ENCODE peak calls at places on chromosomes 11 and 22, in eight cellular contexts. N, I, Y, K, H, D, L and R are unnamed samples.

GRCh38 chr11:36002196-36002595 is 58.3 kb downstream of the LDLRAD3 start:
- DNase-seq in L (no peak), Y (no peak), N (no peak), H (no peak), K (no peak), D (no peak), I (no peak), R (no peak)

GRCh38 chr22:20275836-20276235 is 7.7 kb upstream of the RTN4R start:
- DNase-seq in Y (no peak), D (no peak), I (no peak), L (no peak), H (no peak), N (no peak), K (no peak), R (no peak)

GRCh38 chr11:44530413-44531115 is 34.9 kb upstream of the CD82 start:
- DNase-seq in K (no peak), I (peak; percentile 55), H (no peak), N (no peak), D (no peak), Y (no peak), L (no peak), R (no peak)

GRCh38 chr22:48517039-48518030 is 1310.3 kb downstream of the BRD1 start:
- DNase-seq in D (no peak), L (no peak), H (no peak), N (no peak), Y (peak; percentile 39), K (no peak), I (no peak), R (no peak)

GRCh38 chr11:133943950-133944698 is 12.6 kb downstream of the IGSF9B start:
- DNase-seq in H (no peak), Y (no peak), K (no peak), L (no peak), N (no peak), I (no peak), D (no peak), R (no peak)

GRCh38 chr11:64870176-64870892 is 8.1 kb downstream of the EHD1 start:
- DNase-seq in N (no peak), Y (no peak), L (no peak), I (peak; percentile 74), H (no peak), K (no peak), D (peak; percentile 58), R (no peak)

GRCh38 chr22:48431014-48431413 is 1396.7 kb downstream of the BRD1 start:
- DNase-seq in D (no peak), N (no peak), K (no peak), I (no peak), L (no peak), H (no peak), Y (no peak), R (no peak)

GRCh38 chr11:129346916-129347315 is 28.7 kb upstream of the BARX2 start:
- DNase-seq in I (no peak), Y (no peak), H (no peak), K (no peak), D (no peak), L (no peak), N (no peak), R (no peak)

GRCh38 chr11:6646040-6646439 is 9.6 kb downstream of the DCHS1 start:
- DNase-seq in D (peak; percentile 72), N (no peak), H (no peak), K (no peak), I (peak; percentile 88), L (no peak), Y (no peak), R (no peak)

GRCh38 chr22:37179622-37180420 is 8.2 kb downstream of the C1QTNF6 start:
- DNase-seq in N (no peak), H (no peak), L (no peak), K (no peak), Y (no peak), D (no peak), I (no peak), R (no peak)

GRCh38 chr11:67270256-67271211 is 4.3 kb downstream of the GRK2 start:
- DNase-seq in L (peak; percentile 46), N (no peak), Y (peak; percentile 67), H (no peak), I (no peak), K (no peak), D (no peak), R (no peak)

GRCh38 chr11:77199346-77199745 is 71.3 kb downstream of the MYO7A start:
- DNase-seq in L (peak; percentile 72), K (no peak), N (no peak), I (no peak), D (no peak), Y (no peak), H (no peak), R (no peak)

GRCh38 chr11:100918551-100919500 is 210.8 kb downstream of the PGR start:
- DNase-seq in D (peak; percentile 36), L (no peak), K (no peak), H (no peak), I (peak; percentile 54), Y (no peak), N (no peak), R (no peak)

GRCh38 chr11:128324531-128325141 is 262.7 kb downstream of the ETS1 start:
- DNase-seq in Y (no peak), H (peak; percentile 77), N (no peak), K (no peak), L (no peak), D (no peak), I (no peak), R (no peak)

DNA sequence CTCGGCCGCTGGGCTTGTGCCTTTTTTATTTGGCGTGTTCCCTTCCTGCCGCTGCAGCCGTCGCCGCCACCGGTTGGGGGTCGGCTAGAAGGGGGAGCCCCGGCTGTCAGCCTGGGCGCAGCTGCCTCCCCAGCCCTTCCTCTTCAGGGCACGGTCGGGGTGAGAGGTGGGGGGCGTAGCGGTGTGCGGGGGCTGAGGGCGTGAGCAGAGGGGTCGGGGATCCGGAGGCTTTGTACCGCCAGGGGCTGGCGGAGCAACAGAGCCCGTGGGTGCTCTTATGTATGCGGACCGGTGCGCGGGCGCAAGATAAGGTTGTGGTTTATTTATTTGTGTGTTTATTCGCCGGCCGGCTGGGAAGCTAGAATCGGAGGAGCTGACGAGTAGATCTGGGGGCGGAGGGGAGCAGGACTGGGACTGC is 482 bp downstream of the ZBTB16 start:
- DNase-seq in H (peak; percentile 22), Y (peak; percentile 16), I (peak; percentile 78), L (peak; percentile 60), K (no peak), D (no peak), N (no peak), R (no peak)
- TF ChIP-seq CTCF in H (no peak), Y (no peak), I (peak; percentile 41), L (no peak), K (no peak), D (peak; percentile 23), N (no peak), R (no peak)

GRCh38 chr22:32887293-32887692 is 85.8 kb downstream of the TIMP3 start:
- DNase-seq in H (no peak), K (no peak), Y (no peak), I (no peak), L (no peak), N (no peak), D (no peak), R (no peak)
- TF ChIP-seq CTCF in H (no peak), K (no peak), Y (no peak), I (no peak), L (no peak), N (no peak), D (no peak), R (no peak)

DNA sequence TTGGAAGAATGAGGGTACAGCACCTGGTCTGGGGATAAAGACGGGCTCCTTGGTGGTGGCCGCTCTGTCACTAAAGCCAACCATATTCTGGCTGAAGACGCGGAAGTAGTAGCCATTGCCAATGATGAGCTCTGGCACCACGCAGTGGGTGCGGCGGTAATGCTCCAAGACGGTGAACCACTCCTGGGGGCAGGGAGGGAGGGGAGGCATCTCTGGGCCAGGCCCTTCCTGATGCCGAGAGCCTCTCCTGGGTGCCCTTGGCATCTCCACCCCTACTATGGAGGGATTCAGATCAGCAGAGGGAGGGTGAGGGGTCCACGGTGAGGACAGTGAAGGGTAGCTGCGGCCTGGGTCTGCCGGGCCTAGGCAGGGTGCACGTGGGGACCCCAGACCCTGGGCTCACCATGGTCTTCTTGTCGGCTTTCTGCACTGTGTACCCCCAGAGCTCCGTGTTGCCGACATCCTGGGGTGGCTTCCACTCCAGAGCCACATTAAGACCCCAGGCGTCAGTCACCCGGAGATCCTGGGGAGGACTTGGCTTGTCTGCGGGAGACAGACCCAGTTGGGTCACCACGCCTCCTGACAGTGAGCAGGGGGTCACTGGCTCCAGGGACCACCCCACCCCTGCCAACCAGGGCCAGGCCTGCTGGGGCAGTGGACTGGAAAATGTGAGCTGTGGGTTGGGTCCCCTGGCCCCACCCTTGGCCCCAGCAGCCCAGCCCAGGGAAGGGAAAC is 19.5 kb downstream of the MYBPC3 start:
- DNase-seq in H (no peak), N (no peak), Y (no peak), I (no peak), D (no peak), K (no peak), L (no peak), R (no peak)
- TF ChIP-seq CTCF in H (no peak), N (no peak), Y (no peak), I (no peak), D (no peak), K (no peak), L (no peak), R (no peak)

GRCh38 chr22:27476318-27476717 is 325.2 kb downstream of the MN1 start:
- DNase-seq in K (no peak), D (no peak), H (no peak), L (no peak), Y (no peak), I (no peak), N (no peak), R (no peak)

GRCh38 chr22:27473533-27473932 is 328.0 kb downstream of the MN1 start:
- DNase-seq in K (no peak), L (no peak), I (no peak), H (no peak), D (no peak), N (no peak), Y (no peak), R (no peak)

GRCh38 chr22:27475548-27475897 is 326.0 kb downstream of the MN1 start:
- DNase-seq in H (no peak), D (no peak), I (no peak), L (no peak), K (no peak), N (no peak), Y (no peak), R (no peak)

GRCh38 chr22:27474112-27474571 is 327.4 kb downstream of the MN1 start:
- DNase-seq in N (no peak), H (no peak), I (peak; percentile 85), Y (no peak), D (peak; percentile 47), K (no peak), L (no peak), R (no peak)

DNA sequence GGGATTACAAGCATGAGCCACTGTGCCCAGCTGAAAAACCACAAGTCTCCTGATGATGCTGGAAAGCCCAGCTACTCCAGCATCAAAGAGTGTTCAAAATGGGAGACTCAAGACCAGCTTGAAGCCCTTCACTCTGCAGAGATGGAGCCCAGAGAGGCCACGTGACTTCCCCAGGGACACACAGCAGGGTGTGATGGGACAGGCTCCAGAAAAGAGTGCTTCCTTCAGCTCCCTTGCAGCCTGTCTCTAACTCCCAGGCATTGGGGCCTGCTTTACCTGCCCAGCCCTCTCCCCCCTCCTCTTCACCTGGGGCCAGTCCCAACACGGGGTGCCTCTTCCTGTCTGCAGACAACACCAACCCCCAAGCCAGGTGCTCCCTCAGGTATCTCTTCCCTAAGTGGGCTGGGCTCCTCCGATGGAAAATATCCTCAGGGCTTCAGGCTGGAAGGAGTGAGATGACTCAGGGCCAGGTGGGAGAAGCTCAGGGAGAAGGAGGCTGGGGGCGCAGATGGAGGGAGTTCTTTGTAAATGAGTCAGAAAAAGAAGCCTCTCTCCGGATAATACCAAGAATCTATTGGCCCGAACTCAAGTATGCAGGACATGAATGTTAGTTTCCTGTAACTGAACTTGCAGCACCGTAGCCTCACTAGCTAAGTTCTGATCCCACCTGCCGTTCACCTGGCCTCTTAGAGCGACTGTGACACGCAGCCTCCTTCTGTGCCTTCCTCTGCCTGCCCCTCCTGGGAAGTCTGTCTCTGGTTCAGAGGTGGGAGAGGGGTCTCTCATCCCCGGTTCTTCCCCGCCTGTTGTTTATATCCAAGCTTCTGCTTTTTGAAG is 326.6 kb downstream of the MN1 start:
- DNase-seq in Y (no peak), D (peak; percentile 91), H (no peak), K (no peak), N (peak; percentile 74), L (no peak), I (peak; percentile 97), R (no peak)
- TF ChIP-seq CTCF in Y (no peak), D (no peak), H (no peak), K (no peak), N (no peak), L (no peak), I (no peak), R (no peak)